ENCODE peak calls at places on chromosome 13, in five cellular contexts. M is choroid plexus epithelial cell, K is sigmoid colon, S is astrocyte, Y is ascending aorta. T is an unnamed sample.

GRCh38 chr13:82115391-82115790 is 1766.9 kb downstream of the SLITRK1 start:
- DNase-seq in M (no peak), K (no peak), S (no peak), Y (no peak), T (no peak)

GRCh38 chr13:63010072-63010658 is 1594.5 kb upstream of the PCDH20 start:
- DNase-seq in M (no peak), K (no peak), S (no peak), Y (no peak), T (no peak)

GRCh38 chr13:34913040-34913439 is 29.0 kb upstream of the NBEA start:
- DNase-seq in M (peak), K (no peak), S (no peak), Y (no peak), T (no peak)

GRCh38 chr13:105037064-105037463 is 1498.4 kb downstream of the EFNB2 start:
- DNase-seq in M (no peak), K (no peak), S (peak), Y (no peak), T (no peak)

GRCh38 chr13:59747529-59747928 is 416.2 kb downstream of the DIAPH3 start:
- DNase-seq in M (no peak), K (no peak), S (no peak), Y (no peak), T (no peak)

GRCh38 chr13:30165791-30166190 is 141.6 kb downstream of the KATNAL1 start:
- DNase-seq in M (peak), K (no peak), S (peak), Y (no peak), T (no peak)

GRCh38 chr13:92197669-92198068 is 799.2 kb downstream of the GPC5 start:
- DNase-seq in M (no peak), K (no peak), S (peak), Y (no peak), T (no peak)

GRCh38 chr13:45989607-45990006 is 62.9 kb downstream of the ZC3H13 start:
- DNase-seq in M (peak), K (no peak), S (peak), Y (no peak), T (no peak)

GRCh38 chr13:108263961-108264360 is 5.6 kb upstream of the TNFSF13B start:
- DNase-seq in M (no peak), K (no peak), S (no peak), Y (no peak), T (no peak)

DNA sequence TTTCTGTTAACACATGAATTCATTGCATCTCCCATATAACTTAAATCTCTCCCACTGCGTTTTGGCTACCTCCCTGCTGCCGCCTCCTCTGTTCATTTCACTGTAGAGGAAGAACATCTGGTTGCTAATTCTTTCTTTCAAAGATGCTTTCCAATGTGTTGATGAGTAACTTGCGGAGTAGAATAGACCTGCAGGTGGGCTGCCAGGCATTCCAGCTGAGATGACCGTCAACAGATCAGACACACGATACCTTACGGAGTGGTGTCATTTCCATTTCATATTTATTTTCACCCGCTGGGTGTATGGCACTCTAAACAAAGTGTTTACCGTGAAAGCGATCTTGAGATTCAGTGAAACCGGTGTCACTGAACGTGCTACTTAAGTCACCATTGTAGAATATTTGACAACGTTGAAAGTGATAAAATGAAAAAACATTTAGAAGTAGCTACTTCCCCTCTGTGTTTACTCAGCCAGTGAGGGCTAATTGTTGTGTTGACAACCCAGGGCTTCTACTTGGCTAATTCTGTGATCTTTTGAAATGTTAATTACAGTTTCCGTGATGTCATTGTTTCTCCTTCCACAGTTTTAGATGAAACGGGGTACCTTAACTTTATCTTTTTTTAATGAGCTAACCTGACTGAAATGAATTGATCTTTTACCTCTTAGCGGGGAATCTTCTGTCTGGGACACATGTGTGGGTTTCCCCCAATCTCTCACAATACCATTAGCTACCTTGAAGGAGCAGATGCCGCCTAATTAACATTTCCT is 228.5 kb upstream of the ARGLU1 start:
- DNase-seq in M (no peak), K (no peak), S (no peak), Y (no peak), T (no peak)
- H3K4me3 ChIP-seq in M (no peak), K (no peak), S (peak), Y (no peak), T (no peak)

GRCh38 chr13:23449386-23450162 is 16.1 kb upstream of the SACS start:
- DNase-seq in M (no peak), K (no peak), S (no peak), Y (no peak), T (no peak)

GRCh38 chr13:23443110-23443509 is 9.6 kb upstream of the SACS start:
- DNase-seq in M (no peak), K (no peak), S (no peak), Y (no peak), T (no peak)

GRCh38 chr13:23447927-23448326 is 14.4 kb upstream of the SACS start:
- DNase-seq in M (peak), K (no peak), S (peak), Y (no peak), T (no peak)

GRCh38 chr13:23443878-23444277 is 10.4 kb upstream of the SACS start:
- DNase-seq in M (no peak), K (no peak), S (no peak), Y (no peak), T (no peak)

DNA sequence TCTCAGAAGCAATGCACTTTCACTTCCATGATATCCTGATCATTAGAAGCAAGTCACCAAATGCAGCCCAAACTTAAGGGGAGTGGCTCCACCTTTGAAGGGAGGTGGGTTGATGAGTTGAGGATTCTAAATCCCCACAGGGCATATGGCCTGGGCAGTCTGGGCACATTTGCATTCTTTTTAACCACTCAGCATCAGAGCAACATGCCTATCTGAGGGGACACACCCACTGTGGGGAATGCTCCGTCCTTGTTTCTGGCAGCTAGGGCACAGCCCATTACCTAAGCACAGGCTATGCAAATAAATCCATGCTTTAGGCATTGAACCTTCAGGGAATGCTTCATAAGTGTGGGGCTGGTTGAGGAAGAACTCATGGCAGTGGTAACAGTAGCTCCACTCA is 12.3 kb upstream of the SACS start:
- DNase-seq in M (no peak), K (no peak), S (no peak), Y (no peak), T (no peak)
- TF ChIP-seq CTCF in M (no peak), K (no peak), S (no peak), Y (no peak), T (no peak)

DNA sequence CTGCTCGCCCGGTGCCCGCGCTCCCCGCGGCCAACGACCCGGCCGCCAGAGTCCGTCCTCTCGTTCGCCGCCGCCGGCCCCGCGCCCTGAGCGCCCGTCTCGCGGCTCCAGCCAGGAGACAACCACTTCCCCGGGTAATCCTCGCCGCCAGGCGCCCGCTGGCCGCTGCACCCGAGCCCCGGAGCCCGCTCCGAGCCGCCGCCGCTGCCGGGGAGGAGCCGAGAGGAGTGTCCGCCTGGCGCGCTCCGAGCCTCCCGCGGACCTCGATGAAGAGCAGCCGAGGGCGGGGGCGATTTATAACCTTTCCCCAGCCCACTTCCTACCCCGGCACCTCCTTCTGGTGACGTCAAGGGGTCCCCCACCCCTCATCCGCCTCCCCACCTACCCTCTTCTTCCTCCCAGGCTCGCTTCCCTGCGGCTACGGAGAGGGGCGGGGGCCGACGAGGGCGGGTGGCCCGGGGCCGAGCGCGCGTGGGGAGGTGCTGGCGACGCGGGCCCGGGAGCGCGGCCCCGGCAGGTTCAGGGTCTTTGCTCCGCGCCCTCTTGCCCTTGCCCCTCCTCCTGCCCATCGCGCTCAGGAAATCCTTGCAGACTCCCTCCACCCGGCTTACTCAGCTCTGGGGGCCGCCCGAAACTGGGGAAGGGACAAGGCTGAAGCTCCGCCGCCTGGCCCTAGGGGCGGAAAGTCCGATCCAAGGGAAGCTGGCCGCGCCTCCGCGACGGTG is at the start of gene FLT1:
- DNase-seq in M (no peak), K (no peak), S (no peak), Y (no peak), T (no peak)
- H3K4me3 ChIP-seq in M (peak), K (peak), S (peak), Y (peak), T (peak)

DNA sequence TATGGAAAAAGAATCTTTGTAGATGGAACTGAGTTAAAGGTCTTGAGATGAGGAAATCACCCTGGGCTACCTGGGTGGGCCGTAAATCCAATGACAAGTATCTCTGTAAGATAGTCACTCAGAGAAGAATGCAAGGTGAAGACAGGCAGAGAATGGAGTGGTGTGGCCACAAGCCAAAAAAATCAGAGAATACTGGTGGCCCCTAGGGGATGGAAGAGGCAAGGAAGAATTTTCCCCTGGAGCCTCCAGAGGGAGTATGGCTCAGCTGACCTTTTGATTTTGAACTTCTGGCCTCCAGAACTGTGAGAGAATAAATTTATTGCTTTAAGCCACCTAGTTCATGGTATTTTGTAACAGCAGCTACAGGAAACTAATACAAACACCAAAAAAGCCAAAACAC is 32.7 kb upstream of the CSNK1A1L start:
- DNase-seq in M (peak), K (no peak), S (no peak), Y (no peak), T (no peak)
- TF ChIP-seq CTCF in M (peak), K (no peak), S (no peak), Y (no peak), T (no peak)

DNA sequence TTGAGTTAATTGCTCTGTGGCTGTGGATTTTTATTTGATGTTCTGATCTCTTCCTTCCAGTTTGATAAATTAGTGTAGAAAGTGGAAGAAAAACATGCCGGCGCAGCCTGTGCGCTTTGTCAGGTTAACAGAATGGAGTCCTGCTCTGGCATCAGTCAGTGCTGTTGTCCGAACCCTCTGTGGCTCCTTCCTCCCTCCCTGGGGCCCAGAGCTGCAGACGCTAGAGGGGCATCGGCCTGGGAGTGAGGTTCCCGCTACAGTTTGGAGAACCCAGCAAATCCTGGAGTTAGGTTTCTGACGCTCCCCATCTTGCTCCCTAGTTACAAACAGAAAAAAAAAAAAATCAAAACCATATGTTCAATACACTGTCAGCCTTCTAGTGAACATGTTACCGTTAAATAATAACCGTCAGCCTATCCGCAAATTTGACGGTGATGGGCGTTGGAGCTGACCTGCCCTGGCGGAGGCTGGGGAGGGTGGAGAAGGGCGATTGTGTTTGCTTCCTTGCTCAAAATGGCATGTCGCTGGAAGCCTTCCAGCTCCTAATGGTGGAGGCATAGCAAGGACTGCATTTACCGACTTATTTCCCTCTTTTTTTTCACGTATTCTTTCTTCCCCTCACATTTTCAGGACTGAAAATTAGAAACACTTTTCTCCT is 13.5 kb downstream of the MBNL2 start:
- DNase-seq in M (no peak), K (no peak), S (no peak), Y (no peak), T (no peak)
- H3K4me3 ChIP-seq in M (no peak), K (no peak), S (no peak), Y (no peak), T (no peak)

T was measured in GM12864.